ENCODE peak calls at places on chromosomes 1 and 21, in six cellular contexts. B is body of pancreas, S is ovary, I is uterus, M is heart right ventricle, U is HepG2. D is an unnamed sample. For H3K4me1, the result is how much of the 10 kb centered on the place peaks cover.

GRCh38 chr1:154751690-154752089 is 118.4 kb downstream of the KCNN3 start:
- DNase-seq in I (peak), M (no peak), S (no peak), B (no peak), U (no peak), D (no peak)

GRCh38 chr1:92980732-92981647 is 19.7 kb upstream of the DIPK1A start:
- DNase-seq in I (no peak), M (no peak), S (no peak), B (no peak), U (no peak), D (no peak)

GRCh38 chr1:34850382-34850781 is 9.2 kb downstream of the SMIM12 start:
- DNase-seq in U (no peak), M (no peak), B (no peak), S (no peak), I (no peak), D (no peak)

GRCh38 chr1:228016181-228016510 is 9.3 kb downstream of the WNT3A start:
- DNase-seq in U (no peak), I (no peak), M (no peak), S (no peak), B (no peak), D (no peak)

GRCh38 chr21:45300786-45301520 is 13.3 kb upstream of the POFUT2 start:
- DNase-seq in B (no peak), M (peak), U (no peak), I (peak), S (peak), D (no peak)

GRCh38 chr1:59856725-59857338 is 42.1 kb downstream of the HOOK1 start:
- DNase-seq in M (no peak), U (peak), B (peak), I (no peak), S (no peak), D (peak)

GRCh38 chr1:40849801-40850592 is 12.2 kb downstream of the CITED4 start:
- DNase-seq in B (peak), I (peak), M (peak), S (peak), U (peak), D (peak)

GRCh38 chr1:3409737-3410434 is 44.6 kb upstream of the ARHGEF16 start:
- DNase-seq in B (peak), I (peak), S (peak), U (peak), M (peak), D (peak)

GRCh38 chr1:4975856-4976255 is 321.4 kb downstream of the AJAP1 start:
- DNase-seq in U (no peak), I (no peak), S (no peak), M (no peak), B (no peak), D (no peak)

GRCh38 chr1:211305044-211305443 is 21.6 kb upstream of the TRAF5 start:
- DNase-seq in S (no peak), M (no peak), B (no peak), I (no peak), U (no peak), D (peak)

GRCh38 chr1:88736633-88737248 is 52.7 kb downstream of the PKN2 start:
- DNase-seq in I (no peak), M (no peak), U (peak), S (no peak), B (no peak), D (no peak)

GRCh38 chr21:45790427-45790826 is 146.9 kb downstream of the PCBP3 start:
- DNase-seq in B (no peak), M (no peak), I (no peak), U (no peak), S (no peak), D (no peak)

GRCh38 chr1:76035053-76035452 is 39.5 kb upstream of the ST6GALNAC3 start:
- DNase-seq in M (no peak), U (peak), I (no peak), S (no peak), B (no peak), D (no peak)

GRCh38 chr1:14851775-14852174 is 253.3 kb downstream of the KAZN start:
- DNase-seq in S (no peak), B (peak), M (no peak), U (no peak), I (no peak), D (no peak)

GRCh38 chr1:93612510-93612909 is 69.1 kb downstream of the BCAR3 start:
- DNase-seq in M (no peak), I (no peak), S (no peak), B (no peak), U (no peak), D (no peak)

GRCh38 chr1:27137544-27138075 is 17.3 kb downstream of the SLC9A1 start:
- DNase-seq in B (no peak), U (peak), M (no peak), I (no peak), S (no peak), D (peak)

GRCh38 chr21:21057349-21058062 is 59.3 kb downstream of the NCAM2 start:
- DNase-seq in S (no peak), B (no peak), M (no peak), U (no peak), I (no peak), D (no peak)

GRCh38 chr1:53291574-53291973 is 36.3 kb downstream of the LRP8 start:
- DNase-seq in U (no peak), I (no peak), B (no peak), M (no peak), S (no peak), D (no peak)

GRCh38 chr1:2821970-2822620 is 20.6 kb upstream of the TTC34 start:
- DNase-seq in M (peak), B (peak), I (no peak), U (no peak), S (peak), D (peak)

GRCh38 chr1:186183219-186183618 is 191.8 kb downstream of the TPR start:
- DNase-seq in M (no peak), S (no peak), U (no peak), I (no peak), B (no peak), D (no peak)

GRCh38 chr1:1153874-1154273 is 19.8 kb upstream of the TTLL10 start:
- DNase-seq in B (no peak), I (no peak), S (no peak), U (peak), M (no peak), D (no peak)

GRCh38 chr1:209800984-209801834 is 4.7 kb downstream of the IRF6 start:
- DNase-seq in M (no peak), I (peak), U (no peak), S (peak), B (no peak), D (peak)

GRCh38 chr1:49389699-49390098 is 613.0 kb upstream of the BEND5 start:
- DNase-seq in U (no peak), B (no peak), I (no peak), M (no peak), S (no peak), D (no peak)

GRCh38 chr1:224141693-224142092 is 27.8 kb downstream of the FBXO28 start:
- DNase-seq in S (no peak), I (no peak), U (no peak), B (no peak), M (no peak), D (no peak)

GRCh38 chr1:205783904-205784303 is 8.6 kb upstream of the RAB29 start:
- DNase-seq in B (no peak), I (no peak), M (no peak), S (no peak), U (no peak), D (no peak)

GRCh38 chr1:109253803-109254620 is 4.7 kb downstream of the CELSR2 start:
- DNase-seq in B (no peak), I (no peak), S (peak), U (peak), M (no peak), D (no peak)
- H3K4me3 ChIP-seq in B (no peak), I (no peak), S (no peak), U (peak), M (no peak), D (no peak)

GRCh38 chr1:43688109-43688387 is 19.3 kb upstream of the ST3GAL3 start:
- DNase-seq in B (no peak), S (no peak), U (no peak), I (no peak), M (no peak), D (no peak)
- H3K4me1 ChIP-seq in B (under half), S (under half), U (under half), I (under half), M (under half), D (under half)

DNA sequence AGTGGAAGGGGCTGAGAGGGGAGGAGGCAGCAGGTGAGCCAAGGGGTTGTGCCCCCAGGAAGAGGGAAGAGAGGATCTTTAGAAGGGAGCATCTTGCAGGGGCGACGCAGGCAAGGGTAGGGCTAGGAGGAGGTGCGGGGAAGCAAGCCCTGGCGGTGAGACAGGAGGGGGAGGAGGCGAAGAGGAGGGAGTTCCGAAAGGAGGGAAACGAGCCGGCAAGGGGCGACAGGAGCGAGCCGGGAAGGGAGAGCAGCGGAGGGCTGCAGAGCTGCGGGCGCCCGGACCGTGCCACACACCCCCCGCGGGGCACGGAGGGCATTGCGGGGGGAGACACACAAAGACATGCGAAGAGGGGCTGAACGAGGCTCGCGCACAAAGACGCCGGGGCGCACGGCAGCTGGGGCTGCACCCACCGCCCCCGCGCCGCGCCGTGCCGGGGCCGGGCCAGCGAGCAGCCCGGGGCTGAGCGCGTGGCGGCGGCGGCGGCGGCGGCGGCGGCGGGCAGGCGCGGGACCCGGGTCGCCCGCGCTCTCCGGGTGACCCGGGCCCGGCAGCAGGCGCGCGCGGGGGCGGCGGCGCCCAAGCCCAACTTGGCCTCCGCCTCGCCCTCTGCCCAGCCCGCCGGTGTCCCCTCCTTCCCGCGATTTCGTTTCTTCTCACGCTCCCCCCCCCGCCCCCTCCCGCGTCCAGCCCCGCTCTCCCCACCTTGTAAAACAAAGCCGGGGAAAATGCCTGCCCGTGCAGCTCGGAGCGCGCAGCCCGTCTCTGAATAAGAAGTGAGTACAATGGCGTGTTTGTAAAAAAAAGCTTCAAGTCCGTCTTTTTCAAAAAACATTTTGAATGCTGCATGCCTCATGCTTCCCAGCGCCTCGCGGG is at the start of gene KCNK2:
- DNase-seq in S (peak), M (no peak), B (no peak), I (peak), U (no peak), D (no peak)
- H3K27ac ChIP-seq in S (no peak), M (no peak), B (no peak), I (no peak), U (no peak), D (no peak)

DNA sequence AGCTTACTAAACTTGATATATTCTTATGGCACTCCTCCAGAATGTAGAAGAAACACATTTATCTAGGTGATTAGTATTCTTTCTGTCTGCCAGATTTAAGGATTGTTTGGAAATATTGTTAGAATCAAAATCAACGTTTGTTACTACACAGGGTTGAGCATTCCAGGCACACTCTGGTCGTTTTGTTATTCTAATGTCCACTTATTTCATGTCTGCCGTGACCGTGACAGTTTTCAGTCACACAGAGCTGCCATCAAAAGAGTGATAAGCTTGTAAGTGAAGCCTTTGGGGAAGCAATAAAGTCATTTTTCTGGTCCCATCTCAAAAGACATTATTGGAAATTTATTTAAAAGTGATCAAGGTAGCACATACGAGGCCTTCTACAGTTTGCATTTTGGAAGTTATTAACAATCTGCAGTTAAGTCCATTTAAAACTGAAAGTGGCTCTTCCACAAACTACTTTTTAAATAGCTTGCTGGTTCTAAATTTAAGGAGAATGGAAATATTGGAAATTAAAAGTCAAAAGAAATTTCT is 38.0 kb downstream of the NFIA start:
- DNase-seq in B (no peak), U (no peak), S (no peak), I (no peak), M (no peak), D (no peak)
- H3K4me3 ChIP-seq in B (no peak), U (peak), S (peak), I (no peak), M (peak), D (peak)

D was measured in heart left ventricle.